ENCODE peak calls at places on chromosomes 6 and 20, in four cellular contexts. One of them, this sample, is unnamed.
A peak's percentile ranks its signal among the peaks of the same experiment; 100 is the strongest.

GRCh38 chr6:14524319-14524718 is 406.7 kb downstream of the CD83 start:
- DNase-seq in tibial artery: peak; percentile 26
- DNase-seq in activated T-cell treated with anti-CD3 and anti-CD28 coated beads for 1 hour: no peak
- DNase-seq in fibroblast of the conjunctiva: no peak
- DNase-seq in this sample: no peak

GRCh38 chr6:73515204-73516101 is 5.4 kb downstream of the EEF1A1 start:
- DNase-seq in tibial artery: peak; percentile 54
- DNase-seq in activated T-cell treated with anti-CD3 and anti-CD28 coated beads for 1 hour: peak; percentile 29
- DNase-seq in fibroblast of the conjunctiva: peak; percentile 83
- DNase-seq in this sample: peak; percentile 13

GRCh38 chr6:72522735-72523141 is 99.1 kb upstream of the KCNQ5 start:
- DNase-seq in tibial artery: no peak
- DNase-seq in fibroblast of the conjunctiva: no peak
- DNase-seq in activated T-cell treated with anti-CD3 and anti-CD28 coated beads for 1 hour: no peak
- DNase-seq in this sample: no peak

GRCh38 chr6:1297746-1298145 is 14.2 kb upstream of the FOXQ1 start:
- DNase-seq in tibial artery: no peak
- DNase-seq in fibroblast of the conjunctiva: peak; percentile 50
- DNase-seq in activated T-cell treated with anti-CD3 and anti-CD28 coated beads for 1 hour: no peak
- DNase-seq in this sample: no peak

GRCh38 chr20:7981374-7981773 is 38.2 kb downstream of the TMX4 start:
- DNase-seq in tibial artery: no peak
- DNase-seq in fibroblast of the conjunctiva: no peak
- DNase-seq in activated T-cell treated with anti-CD3 and anti-CD28 coated beads for 1 hour: no peak
- DNase-seq in this sample: no peak

GRCh38 chr6:97705568-97705967 is 422.6 kb upstream of the MMS22L start:
- DNase-seq in activated T-cell treated with anti-CD3 and anti-CD28 coated beads for 1 hour: no peak
- DNase-seq in fibroblast of the conjunctiva: no peak
- DNase-seq in tibial artery: no peak
- DNase-seq in this sample: no peak

GRCh38 chr6:104418125-104418524 is 441.6 kb downstream of the HACE1 start:
- DNase-seq in fibroblast of the conjunctiva: no peak
- DNase-seq in activated T-cell treated with anti-CD3 and anti-CD28 coated beads for 1 hour: no peak
- DNase-seq in tibial artery: no peak
- DNase-seq in this sample: no peak

GRCh38 chr6:82022614-82023102 is 224.9 kb downstream of the IBTK start:
- DNase-seq in activated T-cell treated with anti-CD3 and anti-CD28 coated beads for 1 hour: no peak
- DNase-seq in fibroblast of the conjunctiva: peak; percentile 52
- DNase-seq in tibial artery: no peak
- DNase-seq in this sample: no peak

GRCh38 chr6:22752522-22752921 is 183.2 kb downstream of the HDGFL1 start:
- DNase-seq in activated T-cell treated with anti-CD3 and anti-CD28 coated beads for 1 hour: no peak
- DNase-seq in tibial artery: no peak
- DNase-seq in fibroblast of the conjunctiva: no peak
- DNase-seq in this sample: no peak

GRCh38 chr20:45878076-45878731 is 2.8 kb upstream of the ZSWIM1 start:
- DNase-seq in activated T-cell treated with anti-CD3 and anti-CD28 coated beads for 1 hour: no peak
- DNase-seq in fibroblast of the conjunctiva: no peak
- DNase-seq in tibial artery: no peak
- DNase-seq in this sample: no peak

GRCh38 chr6:105667061-105667460 is 264.2 kb upstream of the PREP start:
- DNase-seq in fibroblast of the conjunctiva: no peak
- DNase-seq in activated T-cell treated with anti-CD3 and anti-CD28 coated beads for 1 hour: no peak
- DNase-seq in tibial artery: no peak
- DNase-seq in this sample: no peak

GRCh38 chr20:38692436-38693411 is 31.6 kb upstream of the SLC32A1 start:
- DNase-seq in activated T-cell treated with anti-CD3 and anti-CD28 coated beads for 1 hour: peak; percentile 45
- DNase-seq in tibial artery: peak; percentile 31
- DNase-seq in fibroblast of the conjunctiva: peak; percentile 29
- DNase-seq in this sample: no peak

GRCh38 chr6:125104425-125104824 is 49.1 kb upstream of the TPD52L1 start:
- DNase-seq in fibroblast of the conjunctiva: no peak
- DNase-seq in activated T-cell treated with anti-CD3 and anti-CD28 coated beads for 1 hour: no peak
- DNase-seq in tibial artery: no peak
- DNase-seq in this sample: no peak

GRCh38 chr6:168137024-168137423 is 58.0 kb upstream of the FRMD1 start:
- DNase-seq in tibial artery: no peak
- DNase-seq in fibroblast of the conjunctiva: no peak
- DNase-seq in activated T-cell treated with anti-CD3 and anti-CD28 coated beads for 1 hour: no peak
- DNase-seq in this sample: no peak

GRCh38 chr20:20497242-20497985 is 129.5 kb downstream of the INSM1 start:
- DNase-seq in fibroblast of the conjunctiva: no peak
- DNase-seq in activated T-cell treated with anti-CD3 and anti-CD28 coated beads for 1 hour: no peak
- DNase-seq in tibial artery: no peak
- DNase-seq in this sample: no peak

GRCh38 chr20:58086763-58087566 is 141.5 kb downstream of the ANKRD60 start:
- DNase-seq in fibroblast of the conjunctiva: peak; percentile 12
- DNase-seq in activated T-cell treated with anti-CD3 and anti-CD28 coated beads for 1 hour: no peak
- DNase-seq in tibial artery: no peak
- DNase-seq in this sample: no peak

GRCh38 chr6:111367393-111368088 is 115.5 kb downstream of the REV3L start:
- DNase-seq in activated T-cell treated with anti-CD3 and anti-CD28 coated beads for 1 hour: no peak
- DNase-seq in tibial artery: no peak
- DNase-seq in fibroblast of the conjunctiva: no peak
- DNase-seq in this sample: no peak

GRCh38 chr6:168013250-168013915 is 15.9 kb downstream of the KIF25 start:
- DNase-seq in activated T-cell treated with anti-CD3 and anti-CD28 coated beads for 1 hour: no peak
- DNase-seq in fibroblast of the conjunctiva: no peak
- DNase-seq in tibial artery: no peak
- DNase-seq in this sample: no peak

GRCh38 chr20:51871943-51872342 is 69.6 kb upstream of the SALL4 start:
- DNase-seq in tibial artery: no peak
- DNase-seq in activated T-cell treated with anti-CD3 and anti-CD28 coated beads for 1 hour: no peak
- DNase-seq in fibroblast of the conjunctiva: no peak
- DNase-seq in this sample: no peak

GRCh38 chr6:90216081-90216977 is 80.3 kb downstream of the BACH2 start:
- DNase-seq in tibial artery: peak; percentile 31
- DNase-seq in activated T-cell treated with anti-CD3 and anti-CD28 coated beads for 1 hour: no peak
- DNase-seq in fibroblast of the conjunctiva: no peak
- DNase-seq in this sample: no peak

GRCh38 chr20:60192351-60192750 is 234.1 kb downstream of the CDH26 start:
- DNase-seq in tibial artery: no peak
- DNase-seq in fibroblast of the conjunctiva: no peak
- DNase-seq in activated T-cell treated with anti-CD3 and anti-CD28 coated beads for 1 hour: no peak
- DNase-seq in this sample: no peak

GRCh38 chr6:147586044-147586443 is 77.6 kb downstream of the SAMD5 start:
- DNase-seq in fibroblast of the conjunctiva: peak; percentile 72
- DNase-seq in activated T-cell treated with anti-CD3 and anti-CD28 coated beads for 1 hour: no peak
- DNase-seq in tibial artery: peak; percentile 43
- DNase-seq in this sample: no peak

GRCh38 chr6:93684339-93684738 is 265.0 kb upstream of the EPHA7 start:
- DNase-seq in tibial artery: no peak
- DNase-seq in activated T-cell treated with anti-CD3 and anti-CD28 coated beads for 1 hour: no peak
- DNase-seq in fibroblast of the conjunctiva: no peak
- DNase-seq in this sample: no peak

GRCh38 chr6:19180348-19181073 is 656.7 kb upstream of the ID4 start:
- DNase-seq in fibroblast of the conjunctiva: no peak
- DNase-seq in activated T-cell treated with anti-CD3 and anti-CD28 coated beads for 1 hour: no peak
- DNase-seq in tibial artery: peak; percentile 87
- DNase-seq in this sample: peak; percentile 3

GRCh38 chr6:108875161-108875555 is 26.9 kb downstream of the ARMC2 start:
- DNase-seq in activated T-cell treated with anti-CD3 and anti-CD28 coated beads for 1 hour: no peak
- DNase-seq in fibroblast of the conjunctiva: no peak
- DNase-seq in tibial artery: no peak
- DNase-seq in this sample: no peak